ENCODE peak calls at places on chromosomes 4 and X, in eight cellular contexts. P, F, B, T, D, W, O and S are unnamed samples.

GRCh38 chr4:858831-859451 is 33.0 kb upstream of the CPLX1 start:
- DNase-seq in P (no peak), F (no peak), B (peak), T (no peak), D (no peak), W (no peak), O (no peak), S (no peak)

GRCh38 chrX:134026732-134027311 is 41.4 kb upstream of the GPC3 start:
- DNase-seq in P (peak), F (no peak), B (peak), T (no peak), D (peak), W (no peak), O (no peak), S (no peak)

GRCh38 chr4:140069068-140069467 is 84.9 kb downstream of the MAML3 start:
- DNase-seq in P (peak), F (no peak), B (no peak), T (no peak), D (peak), W (no peak), O (peak), S (no peak)

GRCh38 chrX:124249345-124249744 is 83.1 kb upstream of the TEX13D start:
- DNase-seq in P (no peak), F (no peak), B (no peak), T (no peak), D (no peak), W (no peak), O (no peak), S (no peak)

GRCh38 chr4:159210975-159211374 is 108.1 kb downstream of the RAPGEF2 start:
- DNase-seq in P (no peak), F (no peak), B (no peak), T (no peak), D (no peak), W (no peak), O (no peak), S (no peak)

GRCh38 chrX:31423575-31424284 is 351.9 kb upstream of the FTHL17 start:
- DNase-seq in P (peak), F (no peak), B (peak), T (no peak), D (no peak), W (no peak), O (no peak), S (no peak)

GRCh38 chr4:6907658-6908191 is 1.9 kb upstream of the TBC1D14 start:
- DNase-seq in P (no peak), F (no peak), B (peak), T (no peak), D (no peak), W (no peak), O (no peak), S (no peak)

GRCh38 chrX:123665197-123665596 is 67.7 kb downstream of the THOC2 start:
- DNase-seq in P (no peak), F (no peak), B (no peak), T (no peak), D (no peak), W (no peak), O (no peak), S (no peak)

GRCh38 chr4:90174622-90175023 is 47.4 kb downstream of the CCSER1 start:
- DNase-seq in P (no peak), F (no peak), B (no peak), T (no peak), D (no peak), W (no peak), O (no peak), S (no peak)

GRCh38 chr4:88999392-88999791 is 57.6 kb downstream of the FAM13A start:
- DNase-seq in P (no peak), F (no peak), B (no peak), T (no peak), D (no peak), W (no peak), O (no peak), S (no peak)

GRCh38 chr4:153594208-153594607 is 89.9 kb upstream of the TLR2 start:
- DNase-seq in P (peak), F (no peak), B (no peak), T (no peak), D (no peak), W (no peak), O (peak), S (no peak)

GRCh38 chrX:101409043-101409442 is 1.0 kb downstream of the HNRNPH2 start:
- DNase-seq in P (no peak), F (no peak), B (no peak), T (no peak), D (no peak), W (no peak), O (no peak), S (no peak)

GRCh38 chr4:185128272-185129119 is 14.6 kb upstream of the SLC25A4 start:
- DNase-seq in P (peak), F (no peak), B (peak), T (no peak), D (no peak), W (no peak), O (no peak), S (peak)

GRCh38 chrX:68238568-68238967 is 194.7 kb downstream of the OPHN1 start:
- DNase-seq in P (no peak), F (no peak), B (peak), T (no peak), D (no peak), W (no peak), O (no peak), S (no peak)

GRCh38 chr4:151744614-151745013 is 16.2 kb downstream of the GATB start:
- DNase-seq in P (peak), F (no peak), B (no peak), T (no peak), D (no peak), W (no peak), O (peak), S (no peak)

GRCh38 chrX:152928761-152929400 is 31.0 kb downstream of the ZNF185 start:
- DNase-seq in P (no peak), F (no peak), B (no peak), T (no peak), D (no peak), W (no peak), O (no peak), S (no peak)

GRCh38 chr4:112702892-112703291 is 65.9 kb downstream of the LARP7 start:
- DNase-seq in P (peak), F (no peak), B (no peak), T (no peak), D (no peak), W (no peak), O (no peak), S (no peak)

GRCh38 chr4:109945056-109945455 is 32.4 kb downstream of the EGF start:
- DNase-seq in P (no peak), F (no peak), B (no peak), T (no peak), D (no peak), W (no peak), O (no peak), S (no peak)

GRCh38 chrX:106481341-106481740 is 130.4 kb upstream of the RADX start:
- DNase-seq in P (peak), F (no peak), B (peak), T (peak), D (no peak), W (no peak), O (peak), S (no peak)

GRCh38 chr4:75769044-75769443 is 44.7 kb downstream of the USO1 start:
- DNase-seq in P (peak), F (no peak), B (no peak), T (no peak), D (no peak), W (no peak), O (peak), S (no peak)

GRCh38 chr4:13654158-13654797 is 26.8 kb upstream of the BOD1L1 start:
- DNase-seq in P (peak), F (peak), B (peak), T (peak), D (peak), W (peak), O (peak), S (peak)

GRCh38 chr4:151484396-151485102 is 75.6 kb downstream of the FHIP1A start:
- DNase-seq in P (peak), F (no peak), B (no peak), T (no peak), D (no peak), W (no peak), O (peak), S (no peak)

GRCh38 chr4:120922390-120923200 is at the start of gene PRDM5:
- DNase-seq in P (peak), F (peak), B (peak), T (no peak), D (peak), W (peak), O (peak), S (no peak)

GRCh38 chr4:123889376-123889945 is 492.9 kb downstream of the SPRY1 start:
- DNase-seq in P (no peak), F (no peak), B (peak), T (no peak), D (no peak), W (no peak), O (no peak), S (no peak)

GRCh38 chrX:47272013-47272408 is 39.2 kb downstream of the USP11 start:
- DNase-seq in P (no peak), F (no peak), B (no peak), T (no peak), D (no peak), W (no peak), O (no peak), S (no peak)

GRCh38 chrX:1483843-1484637 is 31.3 kb upstream of the ASMTL start:
- DNase-seq in P (no peak), F (no peak), B (no peak), T (no peak), D (no peak), W (peak), O (no peak), S (no peak)

GRCh38 chr4:84324850-84325249 is 174.2 kb downstream of the NKX6-1 start:
- DNase-seq in P (no peak), F (no peak), B (peak), T (no peak), D (no peak), W (no peak), O (no peak), S (no peak)

GRCh38 chrX:120653000-120653399 is 23.1 kb upstream of the C1GALT1C1 start:
- DNase-seq in P (no peak), F (no peak), B (no peak), T (no peak), D (no peak), W (no peak), O (no peak), S (no peak)

GRCh38 chrX:116306218-116306617 is 130.2 kb upstream of the SLC6A14 start:
- DNase-seq in P (no peak), F (no peak), B (no peak), T (no peak), D (no peak), W (no peak), O (no peak), S (no peak)

GRCh38 chr4:109211671-109212070 is 90.8 kb downstream of the COL25A1 start:
- DNase-seq in P (no peak), F (no peak), B (no peak), T (no peak), D (no peak), W (no peak), O (no peak), S (no peak)

GRCh38 chr4:158826882-158827281 is 58.1 kb downstream of the FNIP2 start:
- DNase-seq in P (no peak), F (no peak), B (no peak), T (no peak), D (no peak), W (no peak), O (no peak), S (no peak)

GRCh38 chr4:11079171-11079570 is 349.5 kb downstream of the HS3ST1 start:
- DNase-seq in P (no peak), F (no peak), B (no peak), T (no peak), D (no peak), W (no peak), O (peak), S (no peak)

GRCh38 chr4:25376754-25377571 is at the start of gene ANAPC4:
- DNase-seq in P (peak), F (peak), B (peak), T (peak), D (peak), W (peak), O (peak), S (peak)

GRCh38 chrX:24928114-24928513 is 87.7 kb downstream of the ARX start:
- DNase-seq in P (no peak), F (no peak), B (no peak), T (no peak), D (no peak), W (no peak), O (no peak), S (no peak)

GRCh38 chrX:150841466-150842197 is 56.8 kb downstream of the CD99L2 start:
- DNase-seq in P (peak), F (no peak), B (no peak), T (no peak), D (no peak), W (no peak), O (no peak), S (no peak)